ENCODE peak calls at places on chromosomes 16 and 17, in four cellular contexts. One of them, this sample, is unnamed.

GRCh38 chr17:9802294-9802693 is 10.9 kb upstream of the DHRS7C start:
- DNase-seq in HAP-1: no peak
- DNase-seq in A549: peak; percentile 90
- DNase-seq in H7: no peak
- DNase-seq in this sample: no peak

GRCh38 chr17:34300652-34301390 is 15.3 kb downstream of the CCL11 start:
- DNase-seq in A549: no peak
- DNase-seq in HAP-1: no peak
- DNase-seq in H7: no peak
- DNase-seq in this sample: no peak

GRCh38 chr17:49527927-49528651 is 33.0 kb downstream of the NGFR start:
- DNase-seq in HAP-1: no peak
- DNase-seq in A549: no peak
- DNase-seq in H7: peak; percentile 47
- DNase-seq in this sample: no peak

GRCh38 chr17:42345396-42346078 is 42.7 kb downstream of the STAT3 start:
- DNase-seq in H7: no peak
- DNase-seq in HAP-1: no peak
- DNase-seq in A549: no peak
- DNase-seq in this sample: no peak

GRCh38 chr16:54351171-54351570 is 64.6 kb upstream of the IRX3 start:
- DNase-seq in A549: no peak
- DNase-seq in HAP-1: no peak
- DNase-seq in H7: no peak
- DNase-seq in this sample: no peak

GRCh38 chr16:28202147-28202746 is 9.5 kb downstream of the XPO6 start:
- DNase-seq in HAP-1: no peak
- DNase-seq in H7: peak; percentile 34
- DNase-seq in A549: peak; percentile 29
- DNase-seq in this sample: no peak

GRCh38 chr16:83717308-83717707 is 90.5 kb upstream of the HSBP1 start:
- DNase-seq in A549: no peak
- DNase-seq in HAP-1: peak; percentile 14
- DNase-seq in H7: peak; percentile 72
- DNase-seq in this sample: peak; percentile 16

GRCh38 chr17:45265823-45266222 is 3.9 kb upstream of the SPATA32 start:
- DNase-seq in H7: no peak
- DNase-seq in A549: peak; percentile 57
- DNase-seq in HAP-1: no peak
- DNase-seq in this sample: no peak

GRCh38 chr16:85555549-85556455 is 57.3 kb upstream of the GSE1 start:
- DNase-seq in H7: no peak
- DNase-seq in HAP-1: peak; percentile 90
- DNase-seq in A549: peak; percentile 18
- DNase-seq in this sample: peak; percentile 48

GRCh38 chr16:12728471-12728870 is 75.2 kb downstream of the CPPED1 start:
- DNase-seq in H7: peak; percentile 47
- DNase-seq in A549: no peak
- DNase-seq in HAP-1: no peak
- DNase-seq in this sample: no peak

GRCh38 chr17:12600349-12600748 is 65.3 kb upstream of the MYOCD start:
- DNase-seq in A549: no peak
- DNase-seq in H7: no peak
- DNase-seq in HAP-1: no peak
- DNase-seq in this sample: no peak

GRCh38 chr17:17985555-17985954 is 12.9 kb downstream of the DRC3 start:
- DNase-seq in HAP-1: peak; percentile 28
- DNase-seq in H7: peak; percentile 59
- DNase-seq in A549: peak; percentile 29
- DNase-seq in this sample: no peak

GRCh38 chr16:17509194-17509593 is 38.4 kb upstream of the XYLT1 start:
- DNase-seq in A549: no peak
- DNase-seq in HAP-1: no peak
- DNase-seq in H7: no peak
- DNase-seq in this sample: no peak

GRCh38 chr16:15477802-15478201 is 43.4 kb downstream of the BMERB1 start:
- DNase-seq in H7: no peak
- DNase-seq in A549: no peak
- DNase-seq in HAP-1: no peak
- DNase-seq in this sample: no peak

This sample was measured in HEK293T.